ENCODE peak calls at places on chromosomes 6 and 20, in nine cellular contexts. G is sciatic nerve; C is HS-5; O is amygdala; A is endothelial cell; P is activated CD4-positive, alpha-beta T cell treated with anti-CD3 and anti-CD28 coated beads, Interleukin-2, amount 10 ng/mL, durations not matched to agents 7 days and 5 days; S is myocyte; B is Caco-2; I is tibial artery. E is an unnamed sample.

GRCh38 chr20:47888351-47888750 is 103.1 kb upstream of the SULF2 start:
- DNase-seq in G (no peak), C (no peak), O (no peak), A (no peak), P (no peak), S (no peak), B (no peak), I (peak), E (no peak)

GRCh38 chr6:22926613-22927348 is 357.4 kb downstream of the HDGFL1 start:
- DNase-seq in G (no peak), C (no peak), O (no peak), A (peak), P (no peak), S (peak), B (no peak), I (no peak), E (no peak)

GRCh38 chr6:44217332-44218143 is 812 bp downstream of the MYMX start:
- DNase-seq in G (no peak), C (no peak), O (peak), A (no peak), P (no peak), S (peak), B (no peak), I (peak), E (peak)

GRCh38 chr6:56311086-56311485 is 63.7 kb upstream of the COL21A1 start:
- DNase-seq in G (no peak), C (no peak), O (no peak), A (no peak), P (no peak), S (no peak), B (no peak), I (no peak), E (no peak)

GRCh38 chr6:44630125-44631028 is 242.9 kb downstream of the CDC5L start:
- DNase-seq in G (peak), C (no peak), O (peak), A (peak), P (peak), S (peak), B (peak), I (no peak), E (no peak)

GRCh38 chr20:47773381-47773786 is 11.9 kb downstream of the SULF2 start:
- DNase-seq in G (no peak), C (no peak), O (no peak), A (no peak), P (no peak), S (no peak), B (peak), I (no peak), E (no peak)

GRCh38 chr20:16580127-16580526 is 6.9 kb upstream of the KIF16B start:
- DNase-seq in G (no peak), C (peak), O (no peak), A (no peak), P (no peak), S (peak), B (peak), I (no peak), E (no peak)

GRCh38 chr6:101516553-101516952 is 123.0 kb downstream of the GRIK2 start:
- DNase-seq in G (no peak), C (no peak), O (no peak), A (no peak), P (no peak), S (no peak), B (no peak), I (no peak), E (no peak)

GRCh38 chr6:42766163-42766670 is 15.6 kb upstream of the BICRAL start:
- DNase-seq in G (no peak), C (peak), O (no peak), A (no peak), P (no peak), S (peak), B (no peak), I (no peak), E (no peak)

GRCh38 chr6:33607784-33608161 is 13.3 kb upstream of the ITPR3 start:
- DNase-seq in G (no peak), C (no peak), O (no peak), A (no peak), P (peak), S (no peak), B (no peak), I (peak), E (no peak)

GRCh38 chr20:33676121-33676520 is 1.9 kb upstream of the NECAB3 start:
- DNase-seq in G (no peak), C (no peak), O (no peak), A (no peak), P (no peak), S (no peak), B (no peak), I (no peak), E (no peak)

GRCh38 chr6:164262348-164262747 is 847.8 kb downstream of the QKI start:
- DNase-seq in G (no peak), C (no peak), O (no peak), A (no peak), P (no peak), S (no peak), B (no peak), I (no peak), E (no peak)

GRCh38 chr6:8958894-8959511 is 523.7 kb upstream of the SLC35B3 start:
- DNase-seq in G (no peak), C (peak), O (no peak), A (no peak), P (no peak), S (no peak), B (peak), I (no peak), E (no peak)

GRCh38 chr20:23132293-23132929 is 46.3 kb upstream of the CD93 start:
- DNase-seq in G (peak), C (no peak), O (no peak), A (no peak), P (no peak), S (no peak), B (no peak), I (peak), E (peak)

GRCh38 chr20:43916875-43917371 is 2.3 kb downstream of the TOX2 start:
- DNase-seq in G (no peak), C (no peak), O (no peak), A (no peak), P (no peak), S (no peak), B (no peak), I (peak), E (no peak)

GRCh38 chr6:152164957-152165356 is 357.5 kb downstream of the ESR1 start:
- DNase-seq in G (no peak), C (no peak), O (no peak), A (no peak), P (no peak), S (no peak), B (no peak), I (no peak), E (no peak)

GRCh38 chr6:129191275-129191674 is 308.3 kb downstream of the LAMA2 start:
- DNase-seq in G (no peak), C (no peak), O (no peak), A (no peak), P (no peak), S (no peak), B (peak), I (no peak), E (no peak)

GRCh38 chr6:34243901-34244884 is 4.6 kb downstream of the SMIM29 start:
- DNase-seq in G (peak), C (peak), O (peak), A (no peak), P (no peak), S (peak), B (peak), I (peak), E (peak)

GRCh38 chr20:63053430-63054102 is 46.8 kb upstream of the BHLHE23 start:
- DNase-seq in G (peak), C (no peak), O (no peak), A (no peak), P (no peak), S (no peak), B (no peak), I (peak), E (no peak)

GRCh38 chr6:34638834-34639736 is 57.5 kb downstream of the ILRUN start:
- DNase-seq in G (no peak), C (no peak), O (no peak), A (no peak), P (no peak), S (no peak), B (no peak), I (no peak), E (no peak)

GRCh38 chr6:131281471-131282270 is 146.4 kb downstream of the AKAP7 start:
- DNase-seq in G (peak), C (no peak), O (peak), A (peak), P (peak), S (no peak), B (no peak), I (no peak), E (no peak)

GRCh38 chr6:170444811-170445211 is 108.3 kb downstream of the PSMB1 start:
- DNase-seq in G (no peak), C (no peak), O (no peak), A (no peak), P (no peak), S (no peak), B (no peak), I (no peak), E (no peak)

GRCh38 chr20:23115823-23116222 is 29.7 kb upstream of the CD93 start:
- DNase-seq in G (no peak), C (no peak), O (no peak), A (no peak), P (no peak), S (peak), B (no peak), I (peak), E (no peak)

GRCh38 chr6:152173957-152174356 is 366.5 kb downstream of the ESR1 start:
- DNase-seq in G (no peak), C (no peak), O (no peak), A (no peak), P (no peak), S (no peak), B (no peak), I (no peak), E (no peak)

GRCh38 chr6:109795994-109796555 is 105.0 kb downstream of the FIG4 start:
- DNase-seq in G (no peak), C (no peak), O (no peak), A (no peak), P (no peak), S (no peak), B (no peak), I (no peak), E (no peak)

GRCh38 chr6:96631248-96631647 is 68.3 kb downstream of the FHL5 start:
- DNase-seq in G (no peak), C (no peak), O (no peak), A (no peak), P (no peak), S (no peak), B (no peak), I (no peak), E (no peak)

GRCh38 chr6:90610291-90610670 is 23.4 kb upstream of the MAP3K7 start:
- DNase-seq in G (no peak), C (no peak), O (peak), A (peak), P (no peak), S (no peak), B (no peak), I (no peak), E (no peak)

GRCh38 chr20:37915800-37916570 is 13.1 kb downstream of the VSTM2L start:
- DNase-seq in G (no peak), C (no peak), O (no peak), A (no peak), P (no peak), S (no peak), B (no peak), I (no peak), E (no peak)

GRCh38 chr6:34549804-34550202 is 6.3 kb downstream of the SPDEF start:
- DNase-seq in G (no peak), C (no peak), O (no peak), A (no peak), P (no peak), S (no peak), B (no peak), I (no peak), E (no peak)

GRCh38 chr6:42745083-42745637 is 743 bp downstream of the TBCC start:
- DNase-seq in G (peak), C (no peak), O (peak), A (peak), P (peak), S (peak), B (peak), I (peak), E (peak)

GRCh38 chr6:108751851-108752732 is 96.1 kb upstream of the ARMC2 start:
- DNase-seq in G (no peak), C (no peak), O (peak), A (no peak), P (no peak), S (peak), B (no peak), I (no peak), E (no peak)

E was measured in coronary artery.